ENCODE peak calls at places on chromosomes 5 and 9, in six cellular contexts. M is tibial nerve; A is psoas muscle; U is CD4-positive, alpha-beta T cell; S is kidney epithelial cell; Q is tibial artery. V is an unnamed sample.

GRCh38 chr9:108933231-108933630 is 693 bp downstream of the ELP1 start:
- DNase-seq in Q (no peak), S (peak), M (no peak), A (no peak), U (no peak), V (no peak)

GRCh38 chr9:79224672-79225433 is 346.9 kb upstream of the TLE4 start:
- DNase-seq in U (no peak), M (no peak), A (no peak), S (peak), Q (no peak), V (no peak)

GRCh38 chr5:84688566-84688965 is 303.9 kb upstream of the EDIL3 start:
- DNase-seq in S (no peak), A (no peak), U (no peak), Q (no peak), M (no peak), V (no peak)

GRCh38 chr5:17398439-17398838 is 99.6 kb upstream of the TAF11L2 start:
- DNase-seq in S (peak), M (no peak), A (no peak), Q (no peak), U (no peak), V (no peak)

GRCh38 chr9:30235564-30235963 is 2148.9 kb upstream of the ACO1 start:
- DNase-seq in Q (no peak), M (no peak), U (no peak), S (no peak), A (no peak), V (no peak)

GRCh38 chr9:110969971-110970381 is 68.3 kb downstream of the LPAR1 start:
- DNase-seq in A (no peak), S (no peak), U (no peak), Q (no peak), M (no peak), V (no peak)

GRCh38 chr9:81318571-81318970 is 370.8 kb downstream of the TLE1 start:
- DNase-seq in U (no peak), A (no peak), Q (no peak), S (peak), M (no peak), V (no peak)

GRCh38 chr5:108193021-108193795 is 188.7 kb downstream of the FBXL17 start:
- DNase-seq in S (peak), A (no peak), M (no peak), U (no peak), Q (no peak), V (no peak)

DNA sequence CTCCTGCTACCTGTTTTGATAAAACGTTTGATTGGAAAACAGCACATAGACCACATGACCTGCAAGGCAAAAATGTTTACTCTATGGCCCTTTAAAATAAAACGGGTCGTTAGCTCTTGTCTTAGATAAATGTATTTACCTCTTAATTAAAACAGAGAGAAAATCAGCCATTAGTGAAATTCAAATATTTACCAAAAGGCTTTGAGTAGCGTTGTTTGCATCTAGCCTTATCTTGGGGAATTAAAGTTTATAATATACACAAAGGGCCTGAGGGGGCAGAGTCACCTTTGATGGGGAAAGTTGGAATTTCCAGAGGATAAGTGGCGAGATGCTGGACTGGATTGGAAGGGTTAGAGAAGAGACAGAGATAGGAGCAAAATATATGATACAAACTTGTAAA is 111.3 kb downstream of the FBXO4 start:
- DNase-seq in Q (no peak), S (no peak), M (no peak), U (no peak), A (no peak), V (no peak)
- TF ChIP-seq CTCF in Q (no peak), S (no peak), M (no peak), U (no peak), A (no peak), V (no peak)

DNA sequence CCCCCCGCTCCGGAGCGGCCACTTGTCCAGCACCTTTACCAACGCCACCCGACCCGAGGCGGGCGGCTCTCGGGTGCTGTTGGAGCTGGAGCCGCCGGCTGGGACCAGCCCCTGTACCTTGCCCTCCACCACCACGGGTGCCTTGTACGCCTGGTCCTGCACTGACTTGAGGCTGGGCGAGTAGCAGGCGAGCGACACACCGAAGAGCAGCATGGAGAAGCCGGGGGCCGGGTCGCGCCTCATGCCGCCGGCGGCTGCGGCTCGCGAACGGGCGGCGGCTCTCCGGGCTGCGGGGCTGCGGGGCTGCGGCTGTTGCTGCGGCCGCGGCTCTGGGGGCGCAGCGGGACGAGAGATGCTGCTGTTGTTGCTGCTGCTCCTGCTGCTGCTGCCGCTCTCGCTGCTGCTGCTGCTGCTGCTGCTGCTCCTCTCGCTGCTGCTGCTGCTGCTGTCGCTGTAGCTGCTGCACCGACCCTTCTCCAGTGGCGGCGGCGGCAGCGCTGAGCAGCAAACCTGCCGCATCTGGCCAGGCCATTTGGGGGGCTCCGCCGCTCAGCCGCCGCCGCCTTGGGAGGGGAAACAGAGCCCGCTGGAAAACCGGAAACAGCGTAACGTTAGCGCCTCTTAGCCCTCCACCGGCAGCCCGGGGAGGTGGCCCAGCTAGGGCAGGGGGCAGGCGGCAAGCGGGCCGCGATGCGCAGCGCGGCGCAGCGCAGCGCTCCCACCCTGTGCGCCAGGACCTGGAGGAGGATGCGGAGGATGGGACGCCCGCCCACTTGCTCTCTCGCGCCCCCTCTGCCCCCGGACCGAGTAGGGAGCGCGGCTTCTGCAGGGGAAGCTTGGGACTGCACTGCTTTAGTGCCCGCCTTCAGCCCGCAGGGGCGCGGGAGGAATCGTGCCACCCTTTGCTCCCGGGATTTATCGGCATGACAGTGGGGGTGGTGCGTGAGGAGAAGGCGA is at the start of gene NRG2:
- DNase-seq in U (peak), S (no peak), A (peak), Q (peak), M (peak), V (peak)
- TF ChIP-seq CTCF in U (peak), S (peak), A (peak), Q (peak), M (peak), V (peak)

GRCh38 chr9:69357854-69358220 is 32.8 kb downstream of the ENTREP1 start:
- DNase-seq in S (no peak), U (no peak), Q (no peak), A (no peak), M (no peak), V (no peak)

GRCh38 chr9:69355232-69355631 is 30.2 kb downstream of the ENTREP1 start:
- DNase-seq in A (no peak), S (no peak), Q (no peak), M (no peak), U (no peak), V (no peak)

DNA sequence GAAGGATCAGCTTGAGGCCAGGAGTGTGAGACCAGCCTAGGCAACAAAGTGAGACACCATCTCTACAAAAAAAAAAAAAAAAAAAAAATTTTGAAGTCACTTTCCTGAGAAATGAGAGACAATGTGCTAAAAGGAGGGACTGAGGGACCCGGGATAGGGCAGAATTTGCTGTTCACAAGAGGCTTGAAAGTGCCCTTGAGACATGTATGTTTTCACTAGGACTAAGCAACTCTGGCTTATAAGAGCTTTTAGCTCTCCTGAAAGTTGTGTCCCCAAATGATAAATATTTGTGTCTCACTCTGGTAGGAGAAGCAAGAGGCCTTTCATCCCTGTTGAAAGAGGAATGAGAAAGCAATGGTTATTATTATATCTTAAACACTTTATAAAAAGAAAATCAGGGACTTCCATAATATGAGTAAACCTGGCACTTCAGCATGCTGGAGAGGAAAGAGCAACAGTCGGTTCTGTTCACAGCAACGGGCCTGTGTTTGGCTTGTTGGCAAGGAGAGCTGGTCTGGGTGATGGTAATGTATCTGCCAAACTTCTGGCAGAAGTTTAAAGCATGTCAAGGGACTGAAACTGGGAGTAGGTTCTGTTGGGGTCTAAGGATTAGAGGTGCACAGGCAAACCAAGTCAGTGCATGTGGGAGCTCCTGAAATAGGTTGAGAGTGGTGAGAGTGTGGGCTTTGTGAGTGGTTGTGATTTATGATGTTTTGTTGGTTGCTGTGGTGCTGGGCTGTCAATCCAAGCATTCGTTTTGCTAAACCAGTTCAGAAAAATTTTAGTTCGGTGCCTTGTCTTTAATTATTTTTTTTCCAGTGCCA is 32.2 kb downstream of the ENTREP1 start:
- DNase-seq in U (no peak), Q (no peak), A (no peak), S (no peak), M (no peak), V (no peak)
- TF ChIP-seq CTCF in U (no peak), Q (no peak), A (no peak), S (no peak), M (no peak), V (no peak)

DNA sequence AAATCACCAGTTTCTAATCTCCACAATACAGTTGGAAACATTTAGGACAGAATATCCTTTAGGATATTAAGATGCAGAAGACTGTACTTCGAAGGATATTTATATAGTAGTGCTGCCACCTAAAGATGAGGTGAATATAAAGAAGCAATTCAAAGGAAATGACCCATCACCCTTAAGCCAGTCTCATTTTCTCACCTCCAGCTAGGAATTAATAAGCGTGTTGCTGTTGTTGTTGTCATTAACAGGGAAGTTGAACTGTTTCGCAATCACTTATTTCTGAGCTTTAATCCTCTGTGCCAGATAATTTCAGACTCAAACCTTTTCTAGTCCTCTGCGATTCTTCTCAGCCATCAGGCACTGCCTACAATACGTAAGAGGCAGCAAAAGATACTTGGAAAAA is 7.8 kb upstream of the PURA start:
- DNase-seq in U (no peak), S (no peak), A (no peak), M (no peak), Q (no peak), V (no peak)
- TF ChIP-seq CTCF in U (no peak), S (no peak), A (no peak), M (no peak), Q (no peak), V (no peak)

DNA sequence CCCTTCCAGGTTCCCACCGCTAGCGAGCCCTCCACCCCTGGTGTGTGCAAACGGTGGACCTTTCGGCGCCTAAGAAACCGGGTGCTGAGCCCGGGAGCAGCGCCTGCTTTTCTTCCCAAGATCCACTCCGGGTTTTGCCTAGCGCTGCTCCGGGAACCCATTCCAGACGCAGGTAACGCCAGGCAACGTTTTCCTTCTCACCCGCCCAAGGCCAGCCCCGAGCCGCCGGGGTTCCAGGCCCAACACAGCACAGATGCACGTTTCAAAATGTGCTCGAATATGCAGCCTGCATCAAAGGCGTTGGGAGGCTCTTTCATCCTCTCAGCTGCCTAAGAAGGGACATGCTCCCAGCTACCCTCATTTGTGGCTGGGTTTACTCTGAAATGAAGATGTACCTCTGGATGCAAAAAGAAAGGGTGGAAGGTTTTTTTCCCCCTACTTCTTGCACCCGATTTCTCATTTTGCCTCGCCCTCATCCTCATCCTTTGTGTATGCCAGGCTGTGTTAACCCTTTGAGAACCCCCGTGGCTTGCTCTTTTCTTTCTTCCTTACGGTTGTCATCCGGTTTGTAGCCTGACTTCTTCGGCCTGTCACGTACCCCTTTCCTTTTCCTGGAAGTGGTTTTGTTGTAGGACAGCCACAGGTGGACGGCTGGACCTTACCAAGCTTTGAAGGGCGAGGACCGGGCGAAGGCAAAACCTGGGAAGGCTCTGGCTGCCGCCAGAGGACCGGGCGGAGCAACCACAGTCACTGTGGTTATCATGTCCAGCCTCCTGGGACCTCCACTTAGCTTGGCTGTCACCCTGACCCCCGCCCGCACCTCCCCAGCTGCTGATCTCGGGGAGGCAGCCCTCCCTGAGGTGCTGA is 227.0 kb downstream of the SMARCA2 start:
- DNase-seq in Q (peak), M (peak), U (peak), A (peak), S (no peak), V (peak)
- TF ChIP-seq CTCF in Q (no peak), M (peak), U (no peak), A (no peak), S (no peak), V (no peak)

GRCh38 chr9:93324191-93324834 is 127.2 kb upstream of the FAM120A start:
- DNase-seq in M (no peak), U (no peak), S (no peak), Q (no peak), A (no peak), V (no peak)
- TF ChIP-seq CTCF in M (no peak), U (no peak), S (no peak), Q (no peak), A (no peak), V (no peak)

DNA sequence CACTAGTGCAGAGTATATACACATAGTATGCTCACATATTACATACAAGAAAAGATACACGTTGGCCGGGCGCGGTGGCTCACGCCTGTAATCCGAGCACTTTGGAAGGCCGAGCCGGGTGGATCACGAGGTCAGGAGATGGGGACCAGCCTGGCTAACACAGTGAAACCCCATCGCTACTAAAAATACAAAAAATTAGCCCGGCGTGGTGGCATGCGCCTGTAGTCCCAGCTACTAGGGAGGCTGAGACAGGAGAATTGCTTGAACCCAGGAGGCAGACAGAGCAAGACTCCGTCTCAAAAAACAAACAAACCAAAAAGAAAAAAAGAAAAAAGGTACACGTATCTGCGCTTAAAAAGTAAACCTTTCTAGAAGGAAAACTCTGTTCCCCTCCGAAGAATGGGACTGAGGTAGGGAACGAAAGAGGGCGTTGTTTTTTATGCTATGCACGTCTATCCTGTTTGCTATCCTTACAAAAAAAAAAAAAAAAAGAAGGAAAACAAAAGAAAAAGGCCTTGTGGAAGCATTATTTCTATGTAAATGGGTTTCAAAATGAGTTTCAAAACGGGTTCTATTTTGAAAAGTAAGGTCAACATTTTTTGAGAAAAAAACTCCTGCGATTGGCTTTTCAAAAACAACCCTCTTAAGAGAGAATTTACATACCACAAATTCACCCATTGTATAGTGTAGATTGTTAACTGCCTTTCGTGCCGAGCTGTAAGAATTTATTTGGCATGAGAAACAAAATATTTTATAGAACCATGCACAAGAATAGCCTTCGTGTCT is 1.2 kb downstream of the AK3 start:
- DNase-seq in S (no peak), M (no peak), U (no peak), Q (no peak), A (no peak), V (no peak)
- TF ChIP-seq CTCF in S (no peak), M (no peak), U (no peak), Q (no peak), A (no peak), V (no peak)

DNA sequence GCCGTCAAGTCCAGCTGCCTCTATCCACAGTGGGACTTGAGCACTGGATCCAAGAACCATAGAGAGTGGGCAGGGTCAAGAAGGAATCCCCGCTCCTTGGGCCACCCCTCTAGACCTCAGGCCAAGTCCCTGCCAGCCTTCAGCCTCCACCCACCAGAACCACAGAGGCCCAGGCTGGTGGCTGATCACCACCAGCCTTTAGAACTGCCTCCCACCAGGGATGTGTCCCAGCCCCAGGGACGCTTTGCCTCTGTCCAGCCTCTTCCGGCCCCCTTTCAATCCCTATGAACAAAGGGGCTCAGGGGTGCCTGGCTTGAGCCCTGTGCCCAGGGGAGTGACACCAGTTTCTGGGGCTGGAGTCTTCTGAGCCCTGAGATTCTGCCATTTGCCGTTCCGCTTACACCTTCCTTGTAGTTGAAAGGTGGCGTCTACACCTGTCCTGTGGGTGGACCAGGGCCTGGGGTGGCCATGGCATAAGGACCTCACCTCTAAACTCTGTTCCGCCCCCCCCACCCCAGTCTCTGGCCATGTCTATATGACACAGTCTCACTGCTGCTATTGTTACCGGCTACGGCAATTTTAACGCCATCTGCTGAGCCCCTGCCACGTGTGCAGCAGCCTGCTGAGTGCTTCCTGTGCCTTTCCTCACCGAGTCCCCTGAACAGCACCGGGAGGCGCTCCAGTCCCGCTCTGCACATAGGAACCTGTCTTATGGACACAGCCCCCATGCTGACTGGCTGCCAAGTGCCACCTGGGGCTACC is 35.7 kb upstream of the ORM1 start:
- DNase-seq in S (no peak), A (peak), M (peak), Q (peak), U (no peak), V (peak)
- TF ChIP-seq CTCF in S (no peak), A (no peak), M (no peak), Q (no peak), U (no peak), V (no peak)

GRCh38 chr9:1941989-1942388 is 73.2 kb upstream of the SMARCA2 start:
- DNase-seq in Q (no peak), A (no peak), M (no peak), S (no peak), U (no peak), V (no peak)

GRCh38 chr9:1938675-1939170 is 76.4 kb upstream of the SMARCA2 start:
- DNase-seq in U (no peak), M (no peak), A (no peak), Q (no peak), S (no peak), V (no peak)

GRCh38 chr9:1939466-1939865 is 75.7 kb upstream of the SMARCA2 start:
- DNase-seq in U (no peak), S (no peak), M (no peak), Q (no peak), A (no peak), V (no peak)

GRCh38 chr9:1938135-1938534 is 77.0 kb upstream of the SMARCA2 start:
- DNase-seq in U (no peak), M (no peak), A (no peak), Q (no peak), S (no peak), V (no peak)

GRCh38 chr9:1939926-1940368 is 75.2 kb upstream of the SMARCA2 start:
- DNase-seq in Q (no peak), S (no peak), M (no peak), U (no peak), A (no peak), V (no peak)
- TF ChIP-seq CTCF in Q (no peak), S (peak), M (no peak), U (peak), A (peak), V (peak)

V was measured in sigmoid colon.